ENCODE peak calls at places on chromosome 10, in four cellular contexts. P is IMR-90, K is mesendoderm, E is H1. W is an unnamed sample.
A peak's percentile ranks its signal among the peaks of the same experiment; 100 is the strongest.

GRCh38 chr10:72124984-72125383 is 36.6 kb upstream of the SPOCK2 start:
- DNase-seq in K (no peak), P (peak; percentile 77), E (no peak), W (no peak)

GRCh38 chr10:94524146-94524545 is 21.4 kb upstream of the HELLS start:
- DNase-seq in P (peak; percentile 64), K (peak; percentile 10), E (no peak), W (no peak)

GRCh38 chr10:100747061-100747825 is 1.9 kb downstream of the PAX2 start:
- DNase-seq in E (no peak), P (no peak), K (no peak), W (no peak)

GRCh38 chr10:117165557-117166419 is 27.7 kb upstream of the VAX1 start:
- DNase-seq in K (peak; percentile 89), E (peak; percentile 73), P (peak; percentile 33), W (peak; percentile 88)

GRCh38 chr10:69911571-69912528 is 110.1 kb downstream of the COL13A1 start:
- DNase-seq in E (no peak), K (peak; percentile 42), P (no peak), W (no peak)

GRCh38 chr10:128018704-128019103 is 107.5 kb downstream of the MKI67 start:
- DNase-seq in E (no peak), K (no peak), P (no peak), W (no peak)

GRCh38 chr10:61989995-61990760 is 88.7 kb downstream of the ARID5B start:
- DNase-seq in P (no peak), K (no peak), E (no peak), W (no peak)

GRCh38 chr10:124000792-124001201 is 92.6 kb downstream of the CHST15 start:
- DNase-seq in E (no peak), P (no peak), K (no peak), W (no peak)

GRCh38 chr10:58531084-58531695 is 18.5 kb downstream of the BICC1 start:
- DNase-seq in K (peak; percentile 73), E (no peak), P (peak; percentile 76), W (peak; percentile 71)

GRCh38 chr10:69749180-69750010 is 52.3 kb upstream of the COL13A1 start:
- DNase-seq in K (no peak), P (peak; percentile 59), E (no peak), W (no peak)

GRCh38 chr10:89025453-89025852 is 34.9 kb downstream of the FAS start:
- DNase-seq in P (no peak), E (no peak), K (no peak), W (no peak)

GRCh38 chr10:89959433-89960110 is 258.2 kb downstream of the KIF20B start:
- DNase-seq in P (no peak), K (no peak), E (no peak), W (no peak)

GRCh38 chr10:69394020-69394419 is 22.7 kb downstream of the TACR2 start:
- DNase-seq in K (no peak), E (no peak), P (no peak), W (no peak)

GRCh38 chr10:125114761-125115391 is 45.5 kb downstream of the CTBP2 start:
- DNase-seq in P (no peak), E (no peak), K (no peak), W (no peak)

GRCh38 chr10:7260412-7260900 is 150.4 kb downstream of the SFMBT2 start:
- DNase-seq in P (peak; percentile 86), E (peak; percentile 15), K (peak; percentile 92), W (peak; percentile 47)

GRCh38 chr10:125149278-125150047 is 10.9 kb downstream of the CTBP2 start:
- DNase-seq in P (peak; percentile 87), K (no peak), E (no peak), W (peak; percentile 50)

GRCh38 chr10:122465401-122465800 is 4.0 kb downstream of the HTRA1 start:
- DNase-seq in K (no peak), P (no peak), E (no peak), W (no peak)

GRCh38 chr10:24616536-24616935 is 107.2 kb downstream of the ARHGAP21 start:
- DNase-seq in K (no peak), P (peak; percentile 43), E (no peak), W (no peak)

GRCh38 chr10:76559889-76560215 is 1077.8 kb downstream of the KCNMA1 start:
- DNase-seq in E (no peak), P (peak; percentile 6), K (no peak), W (no peak)

GRCh38 chr10:119715628-119716505 is 10.0 kb upstream of the INPP5F start:
- DNase-seq in K (no peak), P (no peak), E (no peak), W (no peak)

GRCh38 chr10:74683621-74684114 is 142.7 kb upstream of the KAT6B start:
- DNase-seq in K (no peak), E (no peak), P (peak; percentile 10), W (no peak)

GRCh38 chr10:21326594-21326993 is 198.9 kb downstream of the SKIDA1 start:
- DNase-seq in E (no peak), P (no peak), K (no peak), W (no peak)
- H4K5ac ChIP-seq in E (no peak overlapping the region), P (no peak overlapping the region), K (no peak overlapping the region), W (no peak overlapping the region)

DNA sequence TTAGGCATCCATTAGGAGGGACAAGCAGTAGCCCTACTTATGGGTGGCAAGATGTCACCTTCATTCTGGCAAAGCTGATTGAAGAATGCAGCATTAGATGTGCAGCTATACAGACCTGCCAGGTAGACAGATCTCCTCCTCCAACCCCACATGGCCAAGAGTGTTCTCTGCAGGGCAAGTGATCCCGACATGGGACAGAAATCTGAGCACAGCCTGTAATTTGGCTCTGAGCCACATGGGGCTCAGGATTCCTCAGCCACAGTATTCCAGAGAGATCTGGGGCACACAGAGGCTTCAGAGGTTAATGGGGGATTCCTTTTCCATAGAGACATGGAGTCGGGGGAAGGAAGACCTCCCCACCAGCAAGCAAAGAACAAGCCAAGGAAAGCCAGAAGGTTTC is 58.7 kb upstream of the GDF10 start:
- DNase-seq in E (no peak), K (peak; percentile 34), P (no peak), W (peak; percentile 25)
- H4K5ac ChIP-seq in E (no peak overlapping the region), K (no peak overlapping the region), P (no peak overlapping the region), W (no peak overlapping the region)

GRCh38 chr10:10847313-10847712 is 170.4 kb upstream of the CELF2 start:
- DNase-seq in P (no peak), E (no peak), K (no peak), W (no peak)
- H4K5ac ChIP-seq in P (no peak overlapping the region), E (no peak overlapping the region), K (no peak overlapping the region), W (no peak overlapping the region)

GRCh38 chr10:3385487-3385886 is 212.9 kb upstream of the PITRM1 start:
- DNase-seq in K (no peak), E (no peak), P (no peak), W (no peak)
- H4K5ac ChIP-seq in K (no peak overlapping the region), E (no peak overlapping the region), P (no peak overlapping the region), W (no peak overlapping the region)

DNA sequence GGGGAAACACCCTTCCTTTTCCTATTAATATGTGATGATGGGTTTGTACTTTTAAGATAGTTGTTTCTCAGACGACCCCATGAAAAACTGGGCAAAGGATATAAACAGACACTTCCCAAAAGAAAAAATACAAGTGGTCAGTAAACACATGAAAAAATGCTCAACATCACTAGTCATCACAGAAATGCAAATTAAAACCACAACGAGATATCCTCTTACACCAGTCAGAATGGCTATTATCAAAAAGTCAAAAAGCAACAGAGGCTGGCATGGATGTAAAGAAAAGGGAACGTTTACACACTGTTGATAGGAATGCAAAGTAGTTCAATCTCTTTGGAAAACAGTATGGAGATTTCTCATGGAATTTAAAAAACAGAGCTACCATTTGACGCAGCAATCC is 111.4 kb upstream of the ZEB1 start:
- DNase-seq in E (no peak), K (no peak), P (peak; percentile 31), W (no peak)
- H4K5ac ChIP-seq in E (no peak overlapping the region), K (no peak overlapping the region), P (no peak overlapping the region), W (no peak overlapping the region)

GRCh38 chr10:43821103-43821502 is 172.4 kb upstream of the ZNF32 start:
- DNase-seq in E (no peak), P (no peak), K (no peak), W (no peak)

GRCh38 chr10:43818687-43819086 is 170.0 kb upstream of the ZNF32 start:
- DNase-seq in K (no peak), P (no peak), E (no peak), W (no peak)

GRCh38 chr10:43822509-43823236 is 174.0 kb upstream of the ZNF32 start:
- DNase-seq in E (no peak), P (no peak), K (no peak), W (no peak)

GRCh38 chr10:43819464-43820225 is 171.0 kb upstream of the ZNF32 start:
- DNase-seq in P (no peak), K (no peak), E (no peak), W (no peak)

GRCh38 chr10:43820663-43821062 is 172.0 kb upstream of the ZNF32 start:
- DNase-seq in E (no peak), P (no peak), K (no peak), W (no peak)
- H4K5ac ChIP-seq in E (no peak overlapping the region), P (no peak overlapping the region), K (no peak overlapping the region), W (no peak overlapping the region)

DNA sequence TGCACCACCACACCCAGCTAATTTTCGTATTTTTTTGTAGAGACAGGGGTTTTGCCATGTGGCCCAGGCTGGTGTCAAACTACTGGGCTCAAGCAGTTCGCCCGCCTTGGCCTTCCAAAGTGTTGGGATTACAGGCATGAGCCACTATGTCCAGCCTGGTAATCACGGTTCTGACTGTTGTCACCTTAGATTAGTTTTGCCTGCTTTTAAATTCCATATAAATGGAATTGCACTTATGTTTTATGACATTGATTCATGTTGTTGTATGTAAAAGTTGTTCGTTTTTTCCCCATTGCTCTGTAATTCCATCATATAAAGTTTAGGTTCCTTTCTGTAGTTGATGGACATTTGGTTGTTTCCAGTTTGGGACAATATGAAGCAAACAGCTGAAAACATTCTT is 106.0 kb downstream of the CAMK1D start:
- DNase-seq in K (no peak), P (no peak), E (no peak), W (no peak)
- H4K5ac ChIP-seq in K (no peak overlapping the region), P (no peak overlapping the region), E (no peak overlapping the region), W (no peak overlapping the region)

GRCh38 chr10:129373231-129373630 is 93.8 kb upstream of the MGMT start:
- DNase-seq in P (no peak), E (no peak), K (no peak), W (no peak)
- H4K5ac ChIP-seq in P (no peak overlapping the region), E (no peak overlapping the region), K (no peak overlapping the region), W (no peak overlapping the region)

W was measured in H9.